ENCODE peak calls at places on chromosomes 7 and 10, in six cellular contexts. One of them, this sample, is unnamed.
A peak's percentile ranks its signal among the peaks of the same experiment; 100 is the strongest.

GRCh38 chr7:21941570-21942224 is 4.0 kb downstream of the CDCA7L start:
- DNase-seq in coronary artery: no peak
- DNase-seq in hypothalamus: no peak
- DNase-seq in activated T-helper 1 cell treated with anti-CD3 and anti-CD28 coated beads, Interleukin-2, amount 50 U/mL, for 16 hours: no peak
- DNase-seq in left ventricle myocardium inferior: no peak
- DNase-seq in iPS DF 19.7: no peak
- DNase-seq in this sample: no peak

GRCh38 chr7:75928600-75928939 is 13.6 kb downstream of the POR start:
- DNase-seq in coronary artery: no peak
- DNase-seq in activated T-helper 1 cell treated with anti-CD3 and anti-CD28 coated beads, Interleukin-2, amount 50 U/mL, for 16 hours: no peak
- DNase-seq in iPS DF 19.7: no peak
- DNase-seq in hypothalamus: no peak
- DNase-seq in left ventricle myocardium inferior: no peak
- DNase-seq in this sample: no peak

GRCh38 chr7:144416341-144416740 is 12.8 kb upstream of the NOBOX start:
- DNase-seq in iPS DF 19.7: no peak
- DNase-seq in left ventricle myocardium inferior: no peak
- DNase-seq in activated T-helper 1 cell treated with anti-CD3 and anti-CD28 coated beads, Interleukin-2, amount 50 U/mL, for 16 hours: no peak
- DNase-seq in coronary artery: no peak
- DNase-seq in hypothalamus: no peak
- DNase-seq in this sample: no peak

GRCh38 chr10:88045544-88046415 is 182.4 kb downstream of the PTEN start:
- DNase-seq in coronary artery: no peak
- DNase-seq in iPS DF 19.7: no peak
- DNase-seq in hypothalamus: no peak
- DNase-seq in activated T-helper 1 cell treated with anti-CD3 and anti-CD28 coated beads, Interleukin-2, amount 50 U/mL, for 16 hours: no peak
- DNase-seq in left ventricle myocardium inferior: no peak
- DNase-seq in this sample: no peak

GRCh38 chr10:103839867-103840746 is 15.3 kb downstream of the SH3PXD2A start:
- DNase-seq in hypothalamus: peak; percentile 43
- DNase-seq in left ventricle myocardium inferior: peak; percentile 79
- DNase-seq in iPS DF 19.7: no peak
- DNase-seq in activated T-helper 1 cell treated with anti-CD3 and anti-CD28 coated beads, Interleukin-2, amount 50 U/mL, for 16 hours: no peak
- DNase-seq in coronary artery: peak; percentile 71
- DNase-seq in this sample: peak; percentile 89

GRCh38 chr7:14137676-14138075 is 148.2 kb upstream of the ETV1 start:
- DNase-seq in iPS DF 19.7: no peak
- DNase-seq in coronary artery: no peak
- DNase-seq in hypothalamus: no peak
- DNase-seq in activated T-helper 1 cell treated with anti-CD3 and anti-CD28 coated beads, Interleukin-2, amount 50 U/mL, for 16 hours: no peak
- DNase-seq in left ventricle myocardium inferior: no peak
- DNase-seq in this sample: no peak

GRCh38 chr10:133438711-133439273 is 14.4 kb upstream of the SPRN start:
- DNase-seq in activated T-helper 1 cell treated with anti-CD3 and anti-CD28 coated beads, Interleukin-2, amount 50 U/mL, for 16 hours: no peak
- DNase-seq in iPS DF 19.7: no peak
- DNase-seq in hypothalamus: no peak
- DNase-seq in coronary artery: no peak
- DNase-seq in left ventricle myocardium inferior: no peak
- DNase-seq in this sample: peak; percentile 40

GRCh38 chr7:51732951-51733350 is 416.3 kb upstream of the COBL start:
- DNase-seq in left ventricle myocardium inferior: no peak
- DNase-seq in hypothalamus: no peak
- DNase-seq in iPS DF 19.7: no peak
- DNase-seq in coronary artery: no peak
- DNase-seq in activated T-helper 1 cell treated with anti-CD3 and anti-CD28 coated beads, Interleukin-2, amount 50 U/mL, for 16 hours: no peak
- DNase-seq in this sample: no peak

GRCh38 chr7:35285799-35286198 is 31.9 kb upstream of the TBX20 start:
- DNase-seq in hypothalamus: no peak
- DNase-seq in iPS DF 19.7: no peak
- DNase-seq in activated T-helper 1 cell treated with anti-CD3 and anti-CD28 coated beads, Interleukin-2, amount 50 U/mL, for 16 hours: no peak
- DNase-seq in coronary artery: no peak
- DNase-seq in left ventricle myocardium inferior: no peak
- DNase-seq in this sample: no peak

GRCh38 chr7:47758546-47758945 is 176.6 kb upstream of the TNS3 start:
- DNase-seq in coronary artery: no peak
- DNase-seq in iPS DF 19.7: no peak
- DNase-seq in left ventricle myocardium inferior: no peak
- DNase-seq in hypothalamus: no peak
- DNase-seq in activated T-helper 1 cell treated with anti-CD3 and anti-CD28 coated beads, Interleukin-2, amount 50 U/mL, for 16 hours: no peak
- DNase-seq in this sample: no peak

GRCh38 chr7:24821045-24821853 is 64.0 kb upstream of the GSDME start:
- DNase-seq in left ventricle myocardium inferior: peak; percentile 22
- DNase-seq in activated T-helper 1 cell treated with anti-CD3 and anti-CD28 coated beads, Interleukin-2, amount 50 U/mL, for 16 hours: peak; percentile 65
- DNase-seq in hypothalamus: peak; percentile 9
- DNase-seq in coronary artery: no peak
- DNase-seq in iPS DF 19.7: no peak
- DNase-seq in this sample: peak; percentile 75

GRCh38 chr7:34612671-34613070 is 45.3 kb upstream of the NPSR1 start:
- DNase-seq in iPS DF 19.7: no peak
- DNase-seq in left ventricle myocardium inferior: no peak
- DNase-seq in hypothalamus: no peak
- DNase-seq in activated T-helper 1 cell treated with anti-CD3 and anti-CD28 coated beads, Interleukin-2, amount 50 U/mL, for 16 hours: no peak
- DNase-seq in coronary artery: no peak
- DNase-seq in this sample: no peak

GRCh38 chr10:84217746-84218145 is 7.6 kb downstream of the LRIT2 start:
- DNase-seq in hypothalamus: no peak
- DNase-seq in coronary artery: no peak
- DNase-seq in iPS DF 19.7: no peak
- DNase-seq in activated T-helper 1 cell treated with anti-CD3 and anti-CD28 coated beads, Interleukin-2, amount 50 U/mL, for 16 hours: no peak
- DNase-seq in left ventricle myocardium inferior: no peak
- DNase-seq in this sample: no peak

GRCh38 chr7:54967384-54967783 is 51.4 kb upstream of the EGFR start:
- DNase-seq in coronary artery: no peak
- DNase-seq in left ventricle myocardium inferior: no peak
- DNase-seq in hypothalamus: no peak
- DNase-seq in iPS DF 19.7: no peak
- DNase-seq in activated T-helper 1 cell treated with anti-CD3 and anti-CD28 coated beads, Interleukin-2, amount 50 U/mL, for 16 hours: no peak
- DNase-seq in this sample: no peak